ENCODE peak calls at places on chromosomes 11 and 22, in four cellular contexts. G is prostate gland, Y is pancreas, O is PC-3. S is an unnamed sample. For H3K4me1, the result is how much of the 10 kb centered on the place peaks cover.

GRCh38 chr11:33552756-33553155 is 147.9 kb downstream of the C11orf91 start:
- DNase-seq in Y (no peak), O (no peak), G (no peak), S (no peak)

GRCh38 chr22:25497269-25497668 is 67.2 kb upstream of the GRK3 start:
- DNase-seq in Y (no peak), O (no peak), G (no peak), S (no peak)

GRCh38 chr22:24153353-24153752 is 27.9 kb upstream of the SUSD2 start:
- DNase-seq in Y (no peak), G (no peak), O (no peak), S (no peak)

GRCh38 chr22:45731798-45732495 is 60.3 kb downstream of the ATXN10 start:
- DNase-seq in G (no peak), O (peak), Y (no peak), S (no peak)

GRCh38 chr11:129815596-129816461 is at the start of gene TMEM45B:
- DNase-seq in O (peak), G (no peak), Y (peak), S (no peak)

GRCh38 chr11:103532133-103532788 is 423.0 kb downstream of the DYNC2H1 start:
- DNase-seq in G (no peak), Y (no peak), O (peak), S (no peak)

GRCh38 chr11:117062503-117062902 is 35.7 kb downstream of the SIK3 start:
- DNase-seq in G (no peak), Y (no peak), O (no peak), S (no peak)

GRCh38 chr11:10742460-10743208 is 8.4 kb upstream of the CTR9 start:
- DNase-seq in G (no peak), Y (no peak), O (peak), S (no peak)

GRCh38 chr11:117933475-117933874 is 4.3 kb upstream of the TMPRSS13 start:
- DNase-seq in O (no peak), Y (no peak), G (no peak), S (no peak)

GRCh38 chr11:126710804-126711399 is 289.7 kb downstream of the KIRREL3 start:
- DNase-seq in G (no peak), Y (no peak), O (no peak), S (no peak)
- H3K27ac ChIP-seq in G (no peak), Y (no peak), O (no peak), S (no peak)

DNA sequence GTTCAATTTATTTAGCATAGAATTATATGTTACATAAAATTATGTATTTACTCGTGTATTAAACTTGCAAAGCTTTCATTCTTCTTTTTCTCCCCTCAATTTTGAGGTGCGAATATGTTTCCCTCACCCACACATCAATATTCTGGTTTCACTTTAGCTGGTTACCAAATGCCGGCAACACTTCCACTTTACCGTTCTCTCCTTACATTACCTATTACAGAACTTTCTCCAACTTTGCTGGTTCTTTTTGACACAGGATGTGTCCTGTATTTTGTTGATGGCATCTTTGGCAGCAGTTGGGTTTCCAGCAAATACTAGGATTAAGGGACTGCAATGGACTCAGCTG is 84.9 kb downstream of the PRR5L start:
- DNase-seq in Y (no peak), O (no peak), G (no peak), S (no peak)
- H3K4me1 ChIP-seq in Y (under half), O (under half), G (under half), S (under half)

DNA sequence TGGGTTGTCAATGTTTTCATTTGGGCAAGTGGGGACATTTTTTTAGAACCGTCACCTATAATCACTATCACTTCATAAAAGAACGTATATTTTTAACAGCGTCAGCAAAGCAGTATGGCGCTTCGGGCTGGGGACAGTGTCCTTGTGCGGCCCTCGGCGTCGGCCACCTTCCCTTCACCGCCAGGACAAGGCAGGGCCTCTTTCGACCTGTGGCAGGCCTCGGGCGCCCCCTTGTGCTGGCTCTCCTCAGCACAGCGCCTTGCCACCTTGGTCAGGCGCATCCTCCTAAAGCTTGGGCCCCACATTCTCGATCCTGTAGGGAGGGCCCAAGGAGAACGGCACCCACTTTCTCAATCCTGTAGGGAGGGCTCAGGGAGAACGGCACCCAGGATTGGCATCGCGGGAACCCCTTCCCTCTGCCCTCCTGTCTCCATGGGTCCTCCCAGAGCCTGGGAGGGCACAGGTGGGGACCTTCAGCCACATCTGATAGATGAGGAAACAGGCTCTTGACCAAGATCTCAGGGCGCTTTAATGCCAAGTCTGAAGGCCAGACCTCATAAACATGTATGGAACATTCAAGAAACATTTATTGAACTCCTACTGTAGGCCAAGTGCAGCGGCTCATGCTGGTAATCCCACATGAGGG is 11.5 kb upstream of the FADD start:
- DNase-seq in G (peak), O (peak), Y (peak), S (no peak)
- TF ChIP-seq CTCF in G (peak), O (peak), Y (peak), S (peak)

GRCh38 chr22:31288496-31289235 is 3.6 kb downstream of the PIK3IP1 start:
- DNase-seq in O (no peak), G (no peak), Y (no peak), S (no peak)
- H3K27ac ChIP-seq in O (no peak), G (peak), Y (no peak), S (peak)

GRCh38 chr11:131893103-131893502 is 522.7 kb downstream of the NTM start:
- DNase-seq in O (no peak), G (no peak), Y (no peak), S (no peak)
- H3K4me1 ChIP-seq in O (under half), G (under half), Y (under half), S (under half)

GRCh38 chr11:133946018-133946417 is 10.8 kb downstream of the IGSF9B start:
- DNase-seq in Y (no peak), O (no peak), G (no peak), S (no peak)

GRCh38 chr11:133946541-133947297 is 10.0 kb downstream of the IGSF9B start:
- DNase-seq in G (no peak), O (no peak), Y (no peak), S (no peak)

GRCh38 chr11:133948711-133949110 is 8.1 kb downstream of the IGSF9B start:
- DNase-seq in O (no peak), Y (no peak), G (no peak), S (no peak)

GRCh38 chr11:133945087-133945974 is 11.4 kb downstream of the IGSF9B start:
- DNase-seq in Y (no peak), G (no peak), O (peak), S (no peak)

GRCh38 chr11:133947298-133947905 is 9.4 kb downstream of the IGSF9B start:
- DNase-seq in Y (no peak), O (peak), G (no peak), S (no peak)
- TF ChIP-seq CTCF in Y (no peak), O (peak), G (no peak), S (peak)

GRCh38 chr11:49221112-49221511 is 12.7 kb upstream of the FOLH1 start:
- DNase-seq in Y (no peak), G (no peak), O (peak), S (no peak)
- H3K27ac ChIP-seq in Y (no peak), G (no peak), O (no peak), S (no peak)

DNA sequence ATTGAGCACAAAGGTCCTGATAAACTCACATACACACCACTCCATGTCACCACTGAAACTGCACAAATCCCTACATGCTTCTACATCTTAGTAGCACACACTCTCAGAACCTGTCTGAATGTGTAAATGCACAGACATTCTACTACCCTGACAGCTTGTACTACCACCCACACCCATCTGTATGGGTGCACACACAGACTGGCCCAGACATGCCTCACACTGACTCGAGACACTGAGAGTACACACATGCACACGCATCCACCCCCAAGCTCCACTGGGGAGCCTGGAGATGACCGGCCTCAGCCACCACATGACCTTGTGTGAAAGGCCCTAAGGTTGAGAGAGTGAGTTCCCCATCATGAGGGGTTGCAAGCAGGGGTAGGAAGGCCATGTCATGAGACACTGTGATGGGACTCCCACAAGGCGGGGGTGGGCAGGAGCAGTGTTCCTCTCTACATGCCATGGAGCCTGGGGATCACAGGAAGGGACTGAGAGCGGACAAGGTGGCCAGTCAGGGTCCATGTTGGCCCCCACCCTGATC is 28.1 kb downstream of the ARAP1 start:
- DNase-seq in G (no peak), Y (no peak), O (no peak), S (no peak)
- H3K4me1 ChIP-seq in G (under half), Y (under half), O (under half), S (under half)

GRCh38 chr11:12101318-12101717 is 9.1 kb upstream of the MICAL2 start:
- DNase-seq in G (no peak), O (no peak), Y (no peak), S (no peak)

GRCh38 chr11:12098601-12099000 is 11.8 kb upstream of the MICAL2 start:
- DNase-seq in Y (no peak), G (no peak), O (no peak), S (no peak)

GRCh38 chr11:12100886-12101285 is 9.5 kb upstream of the MICAL2 start:
- DNase-seq in G (no peak), O (no peak), Y (no peak), S (no peak)

GRCh38 chr11:12100429-12100828 is 10.0 kb upstream of the MICAL2 start:
- DNase-seq in Y (no peak), G (no peak), O (no peak), S (no peak)

GRCh38 chr11:12099132-12099873 is 11.1 kb upstream of the MICAL2 start:
- DNase-seq in G (no peak), Y (no peak), O (no peak), S (no peak)
- TF ChIP-seq CTCF in G (no peak), Y (no peak), O (peak), S (no peak)

GRCh38 chr11:19979519-19979845 is 180.8 kb downstream of the DBX1 start:
- DNase-seq in O (no peak), Y (no peak), G (no peak), S (no peak)

GRCh38 chr11:19978668-19979518 is 181.4 kb downstream of the DBX1 start:
- DNase-seq in G (peak), Y (no peak), O (peak), S (no peak)

GRCh38 chr11:19975414-19975990 is 184.8 kb downstream of the DBX1 start:
- DNase-seq in O (no peak), G (no peak), Y (no peak), S (no peak)

GRCh38 chr11:19976281-19976941 is 183.9 kb downstream of the DBX1 start:
- DNase-seq in G (no peak), O (no peak), Y (no peak), S (no peak)

DNA sequence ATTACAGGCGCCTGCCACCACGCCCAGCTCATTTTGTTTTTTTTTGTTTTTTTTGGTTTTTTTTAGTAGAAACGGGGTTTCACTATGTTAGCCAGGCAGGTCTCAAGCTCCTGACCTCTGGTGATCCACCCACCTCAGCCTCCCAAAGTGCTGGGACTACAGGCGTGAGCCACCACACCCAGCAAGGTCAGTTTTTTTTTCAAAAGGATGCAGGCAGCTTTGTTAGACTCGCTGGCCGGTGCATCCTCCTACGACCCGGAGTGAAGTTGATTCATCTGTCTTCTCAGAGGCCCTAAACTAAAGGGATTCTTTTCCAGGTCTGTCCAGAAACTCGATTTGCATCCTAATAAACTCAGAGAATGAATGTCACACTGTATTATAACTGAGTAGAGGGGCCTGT is 182.3 kb downstream of the DBX1 start:
- DNase-seq in G (no peak), O (no peak), Y (no peak), S (no peak)
- H3K27ac ChIP-seq in G (no peak), O (peak), Y (no peak), S (peak)

S was measured in esophagus squamous epithelium.